ENCODE peak calls at places on chromosomes 2 and 18, in seven cellular contexts. One of them, this sample, is unnamed.

GRCh38 chr2:105104208-105104731 is 66.4 kb downstream of the MRPS9 start:
- DNase-seq in frontal cortex: no peak
- DNase-seq in uterus: no peak
- DNase-seq in pons: peak
- DNase-seq in CD4-positive, CD25-positive, alpha-beta regulatory T cell: no peak
- DNase-seq in activated T-helper 1 cell treated with Interleukin-2 at 50 U/mL for 16 hours: no peak
- DNase-seq in epithelial cell of esophagus: peak
- DNase-seq in this sample: peak

GRCh38 chr2:109720379-109721116 is 73.6 kb upstream of the RGPD5 start:
- DNase-seq in frontal cortex: no peak
- DNase-seq in uterus: no peak
- DNase-seq in pons: peak
- DNase-seq in CD4-positive, CD25-positive, alpha-beta regulatory T cell: no peak
- DNase-seq in activated T-helper 1 cell treated with Interleukin-2 at 50 U/mL for 16 hours: no peak
- DNase-seq in epithelial cell of esophagus: no peak
- DNase-seq in this sample: no peak

GRCh38 chr2:5691659-5692529 is at the start of gene SOX11:
- DNase-seq in frontal cortex: peak
- DNase-seq in uterus: no peak
- DNase-seq in pons: peak
- DNase-seq in CD4-positive, CD25-positive, alpha-beta regulatory T cell: peak
- DNase-seq in activated T-helper 1 cell treated with Interleukin-2 at 50 U/mL for 16 hours: no peak
- DNase-seq in epithelial cell of esophagus: peak
- DNase-seq in this sample: no peak

GRCh38 chr2:59658906-59659305 is 894.5 kb downstream of the BCL11A start:
- DNase-seq in frontal cortex: no peak
- DNase-seq in uterus: no peak
- DNase-seq in pons: no peak
- DNase-seq in CD4-positive, CD25-positive, alpha-beta regulatory T cell: no peak
- DNase-seq in activated T-helper 1 cell treated with Interleukin-2 at 50 U/mL for 16 hours: no peak
- DNase-seq in epithelial cell of esophagus: peak
- DNase-seq in this sample: no peak

GRCh38 chr2:58405341-58405740 is 164.2 kb upstream of the FANCL start:
- DNase-seq in frontal cortex: no peak
- DNase-seq in uterus: no peak
- DNase-seq in pons: no peak
- DNase-seq in CD4-positive, CD25-positive, alpha-beta regulatory T cell: no peak
- DNase-seq in activated T-helper 1 cell treated with Interleukin-2 at 50 U/mL for 16 hours: no peak
- DNase-seq in epithelial cell of esophagus: no peak
- DNase-seq in this sample: no peak

GRCh38 chr18:49582579-49582978 is 20.7 kb downstream of the LIPG start:
- DNase-seq in frontal cortex: no peak
- DNase-seq in uterus: no peak
- DNase-seq in pons: no peak
- DNase-seq in CD4-positive, CD25-positive, alpha-beta regulatory T cell: no peak
- DNase-seq in activated T-helper 1 cell treated with Interleukin-2 at 50 U/mL for 16 hours: no peak
- DNase-seq in epithelial cell of esophagus: peak
- DNase-seq in this sample: no peak

GRCh38 chr18:58213445-58213844 is 169.4 kb downstream of the NEDD4L start:
- DNase-seq in frontal cortex: no peak
- DNase-seq in uterus: no peak
- DNase-seq in pons: no peak
- DNase-seq in CD4-positive, CD25-positive, alpha-beta regulatory T cell: no peak
- DNase-seq in activated T-helper 1 cell treated with Interleukin-2 at 50 U/mL for 16 hours: no peak
- DNase-seq in epithelial cell of esophagus: peak
- DNase-seq in this sample: peak

GRCh38 chr2:72183466-72183865 is 35.8 kb upstream of the CYP26B1 start:
- DNase-seq in frontal cortex: no peak
- DNase-seq in uterus: no peak
- DNase-seq in pons: no peak
- DNase-seq in CD4-positive, CD25-positive, alpha-beta regulatory T cell: no peak
- DNase-seq in activated T-helper 1 cell treated with Interleukin-2 at 50 U/mL for 16 hours: no peak
- DNase-seq in epithelial cell of esophagus: no peak
- DNase-seq in this sample: no peak

GRCh38 chr2:209734805-209735204 is 36.8 kb upstream of the UNC80 start:
- DNase-seq in frontal cortex: no peak
- DNase-seq in uterus: no peak
- DNase-seq in pons: no peak
- DNase-seq in CD4-positive, CD25-positive, alpha-beta regulatory T cell: no peak
- DNase-seq in activated T-helper 1 cell treated with Interleukin-2 at 50 U/mL for 16 hours: no peak
- DNase-seq in epithelial cell of esophagus: peak
- DNase-seq in this sample: no peak